ENCODE peak calls at places on chromosomes 13 and 19, in four cellular contexts. One of them, this sample, is unnamed.

GRCh38 chr13:45021250-45021649 is 31.9 kb downstream of the GPALPP1 start:
- DNase-seq in AG04450: peak
- DNase-seq in RWPE1: no peak
- DNase-seq in Calu3: no peak
- DNase-seq in this sample: no peak

GRCh38 chr19:6687117-6687516 is 17.2 kb upstream of the TNFSF14 start:
- DNase-seq in AG04450: no peak
- DNase-seq in RWPE1: no peak
- DNase-seq in Calu3: no peak
- DNase-seq in this sample: no peak

GRCh38 chr13:46202188-46202795 is 9.4 kb upstream of the LRRC63 start:
- DNase-seq in AG04450: no peak
- DNase-seq in RWPE1: no peak
- DNase-seq in Calu3: no peak
- DNase-seq in this sample: no peak

GRCh38 chr13:49985129-49985528 is 11.7 kb upstream of the TRIM13 start:
- DNase-seq in AG04450: no peak
- DNase-seq in RWPE1: no peak
- DNase-seq in Calu3: no peak
- DNase-seq in this sample: peak

GRCh38 chr19:38852231-38853044 is 2.7 kb upstream of the HNRNPL start:
- DNase-seq in AG04450: no peak
- DNase-seq in RWPE1: peak
- DNase-seq in Calu3: peak
- DNase-seq in this sample: no peak

GRCh38 chr13:19117913-19118739 is 63.5 kb downstream of the TUBA3C start:
- DNase-seq in AG04450: no peak
- DNase-seq in RWPE1: no peak
- DNase-seq in Calu3: no peak
- DNase-seq in this sample: peak

GRCh38 chr19:18274776-18275356 is 614 bp upstream of the IQCN start:
- DNase-seq in AG04450: no peak
- DNase-seq in RWPE1: peak
- DNase-seq in Calu3: peak
- DNase-seq in this sample: peak

GRCh38 chr13:84192125-84192524 is 309.9 kb upstream of the SLITRK1 start:
- DNase-seq in AG04450: peak
- DNase-seq in RWPE1: peak
- DNase-seq in Calu3: no peak
- DNase-seq in this sample: no peak

GRCh38 chr13:31042501-31043165 is 110.2 kb downstream of the TEX26 start:
- DNase-seq in AG04450: no peak
- DNase-seq in RWPE1: no peak
- DNase-seq in Calu3: no peak
- DNase-seq in this sample: no peak

GRCh38 chr13:49597043-49597669 is 11.8 kb upstream of the RCBTB1 start:
- DNase-seq in AG04450: no peak
- DNase-seq in RWPE1: no peak
- DNase-seq in Calu3: no peak
- DNase-seq in this sample: no peak

GRCh38 chr13:33867472-33867871 is 49.5 kb downstream of the RFC3 start:
- DNase-seq in AG04450: no peak
- DNase-seq in RWPE1: no peak
- DNase-seq in Calu3: no peak
- DNase-seq in this sample: no peak
- TF ChIP-seq CTCF in AG04450: peak
- TF ChIP-seq CTCF in RWPE1: no peak
- TF ChIP-seq CTCF in Calu3: no peak
- TF ChIP-seq CTCF in this sample: no peak

GRCh38 chr13:90974249-90974954 is 373.1 kb upstream of the MIR17HG start:
- DNase-seq in AG04450: no peak
- DNase-seq in RWPE1: no peak
- DNase-seq in Calu3: no peak
- DNase-seq in this sample: no peak

GRCh38 chr13:90968510-90968909 is 379.0 kb upstream of the MIR17HG start:
- DNase-seq in AG04450: no peak
- DNase-seq in RWPE1: peak
- DNase-seq in Calu3: peak
- DNase-seq in this sample: peak
- TF ChIP-seq CTCF in AG04450: no peak
- TF ChIP-seq CTCF in RWPE1: peak
- TF ChIP-seq CTCF in Calu3: no peak
- TF ChIP-seq CTCF in this sample: peak

DNA sequence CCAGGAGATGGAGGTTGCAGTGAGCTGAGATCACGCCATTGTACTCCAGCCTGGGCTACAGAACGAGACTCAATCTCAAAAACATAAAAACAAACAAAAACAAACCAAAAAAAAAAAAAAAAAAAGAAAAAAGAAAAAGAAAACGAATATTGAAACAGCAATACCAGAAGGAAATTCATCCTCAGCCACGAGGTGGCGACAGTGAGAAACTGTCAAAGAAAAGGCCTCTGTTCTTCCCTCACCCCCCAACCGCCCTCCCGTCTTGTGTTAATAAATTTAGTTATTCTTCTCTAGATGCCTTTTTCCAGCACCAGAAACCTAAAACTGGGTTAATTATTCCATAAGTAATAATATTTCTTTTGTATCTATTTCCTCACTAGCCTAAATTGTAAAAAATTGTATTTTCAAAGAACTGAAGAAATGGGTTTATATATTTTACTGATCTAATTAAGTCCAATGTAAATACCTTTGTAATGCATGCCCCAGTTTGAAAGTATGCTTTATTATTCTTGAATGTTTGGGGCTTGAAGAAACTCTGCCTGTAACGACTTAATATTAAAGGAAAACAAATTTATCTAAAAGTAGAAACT is 38.6 kb downstream of the LIG4 start:
- DNase-seq in AG04450: no peak
- DNase-seq in RWPE1: peak
- DNase-seq in Calu3: peak
- DNase-seq in this sample: no peak
- TF ChIP-seq CTCF in AG04450: peak
- TF ChIP-seq CTCF in RWPE1: peak
- TF ChIP-seq CTCF in Calu3: no peak
- TF ChIP-seq CTCF in this sample: peak

GRCh38 chr19:1222394-1222793 is 15.4 kb downstream of the CBARP start:
- DNase-seq in AG04450: no peak
- DNase-seq in RWPE1: no peak
- DNase-seq in Calu3: no peak
- DNase-seq in this sample: no peak
- TF ChIP-seq CTCF in AG04450: peak
- TF ChIP-seq CTCF in RWPE1: no peak
- TF ChIP-seq CTCF in Calu3: no peak
- TF ChIP-seq CTCF in this sample: no peak

GRCh38 chr19:54646331-54646841 is 16.1 kb downstream of the LILRB1 start:
- DNase-seq in AG04450: no peak
- DNase-seq in RWPE1: no peak
- DNase-seq in Calu3: no peak
- DNase-seq in this sample: no peak

GRCh38 chr19:54648129-54648528 is 14.7 kb upstream of the LILRB4 start:
- DNase-seq in AG04450: no peak
- DNase-seq in RWPE1: no peak
- DNase-seq in Calu3: no peak
- DNase-seq in this sample: no peak

GRCh38 chr19:54638683-54639082 is 8.4 kb downstream of the LILRB1 start:
- DNase-seq in AG04450: no peak
- DNase-seq in RWPE1: no peak
- DNase-seq in Calu3: no peak
- DNase-seq in this sample: no peak

DNA sequence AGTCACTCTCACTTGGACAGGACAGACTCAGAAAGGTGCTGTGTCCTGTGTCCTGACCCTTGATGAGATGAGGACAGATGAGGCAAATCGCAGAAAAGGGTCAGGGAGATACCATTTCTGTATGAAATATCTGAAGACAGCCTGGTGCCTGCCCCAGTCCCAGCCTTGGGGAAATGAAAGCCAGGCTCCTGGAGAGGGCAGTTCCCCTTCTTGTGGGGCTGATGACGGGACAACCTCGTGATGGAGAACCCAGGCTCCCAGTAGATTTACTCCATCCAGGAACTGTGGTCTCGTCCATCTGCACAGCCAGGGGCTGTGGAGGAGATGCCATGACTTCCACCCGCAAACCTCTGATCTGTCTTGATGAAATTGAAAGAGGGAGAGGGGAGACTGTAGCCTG is 13.8 kb downstream of the LILRB1 start:
- DNase-seq in AG04450: no peak
- DNase-seq in RWPE1: no peak
- DNase-seq in Calu3: no peak
- DNase-seq in this sample: no peak
- TF ChIP-seq CTCF in AG04450: no peak
- TF ChIP-seq CTCF in RWPE1: no peak
- TF ChIP-seq CTCF in Calu3: no peak
- TF ChIP-seq CTCF in this sample: no peak

DNA sequence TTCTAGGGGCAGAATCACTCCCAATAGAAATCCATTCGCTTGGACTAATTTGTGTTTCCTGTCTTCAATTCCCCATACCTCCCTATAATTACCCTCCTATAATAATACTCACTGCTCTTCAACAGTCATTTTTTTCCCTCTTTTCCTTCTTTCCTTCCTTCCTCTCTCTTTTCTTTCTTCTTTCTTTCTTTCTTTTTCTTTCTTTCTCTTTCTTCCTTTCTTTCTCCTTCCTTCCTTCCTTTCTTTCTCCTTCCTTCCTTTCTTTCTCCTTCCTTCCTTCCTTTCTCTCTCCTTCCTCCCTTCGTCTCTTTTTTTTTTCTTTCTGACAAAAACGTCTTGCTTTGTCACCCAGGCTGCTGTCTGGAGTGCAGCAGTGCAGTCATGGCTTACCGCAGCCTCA is 8.0 kb downstream of the KLK5 start:
- DNase-seq in AG04450: no peak
- DNase-seq in RWPE1: no peak
- DNase-seq in Calu3: no peak
- DNase-seq in this sample: no peak
- TF ChIP-seq CTCF in AG04450: no peak
- TF ChIP-seq CTCF in RWPE1: no peak
- TF ChIP-seq CTCF in Calu3: no peak
- TF ChIP-seq CTCF in this sample: no peak

GRCh38 chr13:28138012-28138755 is at the start of gene PAN3:
- DNase-seq in AG04450: peak
- DNase-seq in RWPE1: peak
- DNase-seq in Calu3: peak
- DNase-seq in this sample: peak
- TF ChIP-seq CTCF in AG04450: peak
- TF ChIP-seq CTCF in RWPE1: no peak
- TF ChIP-seq CTCF in Calu3: no peak
- TF ChIP-seq CTCF in this sample: peak

GRCh38 chr19:11563530-11563929 is 4.5 kb upstream of the ELOF1 start:
- DNase-seq in AG04450: no peak
- DNase-seq in RWPE1: no peak
- DNase-seq in Calu3: no peak
- DNase-seq in this sample: no peak

GRCh38 chr19:11555246-11555645 is 3.8 kb downstream of the ELOF1 start:
- DNase-seq in AG04450: no peak
- DNase-seq in RWPE1: no peak
- DNase-seq in Calu3: no peak
- DNase-seq in this sample: peak

GRCh38 chr19:11556634-11557420 is 2.2 kb downstream of the ELOF1 start:
- DNase-seq in AG04450: no peak
- DNase-seq in RWPE1: no peak
- DNase-seq in Calu3: no peak
- DNase-seq in this sample: no peak

GRCh38 chr19:11560404-11560988 is 1.5 kb upstream of the ELOF1 start:
- DNase-seq in AG04450: peak
- DNase-seq in RWPE1: peak
- DNase-seq in Calu3: peak
- DNase-seq in this sample: peak

GRCh38 chr19:11558881-11559828 is at the start of gene ELOF1:
- DNase-seq in AG04450: peak
- DNase-seq in RWPE1: peak
- DNase-seq in Calu3: peak
- DNase-seq in this sample: peak
- TF ChIP-seq CTCF in AG04450: peak
- TF ChIP-seq CTCF in RWPE1: no peak
- TF ChIP-seq CTCF in Calu3: no peak
- TF ChIP-seq CTCF in this sample: no peak

This sample was measured in LNCaP clone FGC.